ENCODE peak calls at places on chromosomes 7 and 10, in seven cellular contexts. One of them, this sample, is unnamed.

GRCh38 chr10:63241898-63242297 is 108.8 kb downstream of the NRBF2 start:
- DNase-seq in fibroblast of pulmonary artery: no peak
- DNase-seq in tibial nerve: no peak
- DNase-seq in activated T-helper 1 cell treated with anti-CD3 and anti-CD28 coated beads, Interleukin-12 subunit alpha, Interleukin-12 subunit beta, Interleukin-2, Interleukin-4 antibody, amounts not matched to agents 30 ng/mL and 10 ng/mL and 1 ng/mL, durations not matched to agents 14 hours and 24 hours and 36 hours: no peak
- DNase-seq in GM03348: no peak
- DNase-seq in fibroblast of lung: no peak
- DNase-seq in cardiac fibroblast: no peak
- DNase-seq in this sample: no peak

GRCh38 chr7:32206987-32207386 is 136.8 kb upstream of the PDE1C start:
- DNase-seq in fibroblast of pulmonary artery: peak
- DNase-seq in tibial nerve: no peak
- DNase-seq in activated T-helper 1 cell treated with anti-CD3 and anti-CD28 coated beads, Interleukin-12 subunit alpha, Interleukin-12 subunit beta, Interleukin-2, Interleukin-4 antibody, amounts not matched to agents 30 ng/mL and 10 ng/mL and 1 ng/mL, durations not matched to agents 14 hours and 24 hours and 36 hours: no peak
- DNase-seq in GM03348: peak
- DNase-seq in fibroblast of lung: peak
- DNase-seq in cardiac fibroblast: no peak
- DNase-seq in this sample: peak

GRCh38 chr7:69906309-69906995 is 308.2 kb downstream of the AUTS2 start:
- DNase-seq in fibroblast of pulmonary artery: no peak
- DNase-seq in tibial nerve: no peak
- DNase-seq in activated T-helper 1 cell treated with anti-CD3 and anti-CD28 coated beads, Interleukin-12 subunit alpha, Interleukin-12 subunit beta, Interleukin-2, Interleukin-4 antibody, amounts not matched to agents 30 ng/mL and 10 ng/mL and 1 ng/mL, durations not matched to agents 14 hours and 24 hours and 36 hours: no peak
- DNase-seq in GM03348: no peak
- DNase-seq in fibroblast of lung: peak
- DNase-seq in cardiac fibroblast: no peak
- DNase-seq in this sample: no peak

GRCh38 chr10:61471491-61471890 is 18.3 kb upstream of the TMEM26 start:
- DNase-seq in fibroblast of pulmonary artery: no peak
- DNase-seq in tibial nerve: no peak
- DNase-seq in activated T-helper 1 cell treated with anti-CD3 and anti-CD28 coated beads, Interleukin-12 subunit alpha, Interleukin-12 subunit beta, Interleukin-2, Interleukin-4 antibody, amounts not matched to agents 30 ng/mL and 10 ng/mL and 1 ng/mL, durations not matched to agents 14 hours and 24 hours and 36 hours: no peak
- DNase-seq in GM03348: no peak
- DNase-seq in fibroblast of lung: peak
- DNase-seq in cardiac fibroblast: no peak
- DNase-seq in this sample: no peak

GRCh38 chr7:91565499-91566331 is 301.5 kb downstream of the FZD1 start:
- DNase-seq in fibroblast of pulmonary artery: no peak
- DNase-seq in tibial nerve: peak
- DNase-seq in activated T-helper 1 cell treated with anti-CD3 and anti-CD28 coated beads, Interleukin-12 subunit alpha, Interleukin-12 subunit beta, Interleukin-2, Interleukin-4 antibody, amounts not matched to agents 30 ng/mL and 10 ng/mL and 1 ng/mL, durations not matched to agents 14 hours and 24 hours and 36 hours: no peak
- DNase-seq in GM03348: peak
- DNase-seq in fibroblast of lung: peak
- DNase-seq in cardiac fibroblast: no peak
- DNase-seq in this sample: peak

GRCh38 chr10:12351447-12351846 is 2.1 kb downstream of the CAMK1D start:
- DNase-seq in fibroblast of pulmonary artery: no peak
- DNase-seq in tibial nerve: no peak
- DNase-seq in activated T-helper 1 cell treated with anti-CD3 and anti-CD28 coated beads, Interleukin-12 subunit alpha, Interleukin-12 subunit beta, Interleukin-2, Interleukin-4 antibody, amounts not matched to agents 30 ng/mL and 10 ng/mL and 1 ng/mL, durations not matched to agents 14 hours and 24 hours and 36 hours: no peak
- DNase-seq in GM03348: no peak
- DNase-seq in fibroblast of lung: no peak
- DNase-seq in cardiac fibroblast: no peak
- DNase-seq in this sample: no peak

GRCh38 chr10:132876131-132876860 is 66.1 kb downstream of the CFAP46 start:
- DNase-seq in fibroblast of pulmonary artery: no peak
- DNase-seq in tibial nerve: no peak
- DNase-seq in activated T-helper 1 cell treated with anti-CD3 and anti-CD28 coated beads, Interleukin-12 subunit alpha, Interleukin-12 subunit beta, Interleukin-2, Interleukin-4 antibody, amounts not matched to agents 30 ng/mL and 10 ng/mL and 1 ng/mL, durations not matched to agents 14 hours and 24 hours and 36 hours: no peak
- DNase-seq in GM03348: no peak
- DNase-seq in fibroblast of lung: no peak
- DNase-seq in cardiac fibroblast: no peak
- DNase-seq in this sample: no peak

GRCh38 chr10:114916653-114917052 is 21.3 kb upstream of the TRUB1 start:
- DNase-seq in fibroblast of pulmonary artery: no peak
- DNase-seq in tibial nerve: no peak
- DNase-seq in activated T-helper 1 cell treated with anti-CD3 and anti-CD28 coated beads, Interleukin-12 subunit alpha, Interleukin-12 subunit beta, Interleukin-2, Interleukin-4 antibody, amounts not matched to agents 30 ng/mL and 10 ng/mL and 1 ng/mL, durations not matched to agents 14 hours and 24 hours and 36 hours: no peak
- DNase-seq in GM03348: no peak
- DNase-seq in fibroblast of lung: no peak
- DNase-seq in cardiac fibroblast: no peak
- DNase-seq in this sample: no peak

GRCh38 chr7:50329775-50330174 is 25.3 kb downstream of the IKZF1 start:
- DNase-seq in fibroblast of pulmonary artery: no peak
- DNase-seq in tibial nerve: no peak
- DNase-seq in activated T-helper 1 cell treated with anti-CD3 and anti-CD28 coated beads, Interleukin-12 subunit alpha, Interleukin-12 subunit beta, Interleukin-2, Interleukin-4 antibody, amounts not matched to agents 30 ng/mL and 10 ng/mL and 1 ng/mL, durations not matched to agents 14 hours and 24 hours and 36 hours: no peak
- DNase-seq in GM03348: no peak
- DNase-seq in fibroblast of lung: no peak
- DNase-seq in cardiac fibroblast: no peak
- DNase-seq in this sample: no peak

GRCh38 chr7:101125989-101126650 is 784 bp upstream of the SERPINE1 start:
- DNase-seq in fibroblast of pulmonary artery: peak
- DNase-seq in tibial nerve: peak
- DNase-seq in activated T-helper 1 cell treated with anti-CD3 and anti-CD28 coated beads, Interleukin-12 subunit alpha, Interleukin-12 subunit beta, Interleukin-2, Interleukin-4 antibody, amounts not matched to agents 30 ng/mL and 10 ng/mL and 1 ng/mL, durations not matched to agents 14 hours and 24 hours and 36 hours: no peak
- DNase-seq in GM03348: peak
- DNase-seq in fibroblast of lung: peak
- DNase-seq in cardiac fibroblast: peak
- DNase-seq in this sample: peak

GRCh38 chr7:89549768-89550167 is 604.5 kb upstream of the STEAP1 start:
- DNase-seq in fibroblast of pulmonary artery: no peak
- DNase-seq in tibial nerve: no peak
- DNase-seq in activated T-helper 1 cell treated with anti-CD3 and anti-CD28 coated beads, Interleukin-12 subunit alpha, Interleukin-12 subunit beta, Interleukin-2, Interleukin-4 antibody, amounts not matched to agents 30 ng/mL and 10 ng/mL and 1 ng/mL, durations not matched to agents 14 hours and 24 hours and 36 hours: no peak
- DNase-seq in GM03348: no peak
- DNase-seq in fibroblast of lung: no peak
- DNase-seq in cardiac fibroblast: no peak
- DNase-seq in this sample: no peak

GRCh38 chr7:93629291-93629801 is 54.8 kb upstream of the CALCR start:
- DNase-seq in fibroblast of pulmonary artery: peak
- DNase-seq in tibial nerve: no peak
- DNase-seq in activated T-helper 1 cell treated with anti-CD3 and anti-CD28 coated beads, Interleukin-12 subunit alpha, Interleukin-12 subunit beta, Interleukin-2, Interleukin-4 antibody, amounts not matched to agents 30 ng/mL and 10 ng/mL and 1 ng/mL, durations not matched to agents 14 hours and 24 hours and 36 hours: no peak
- DNase-seq in GM03348: no peak
- DNase-seq in fibroblast of lung: no peak
- DNase-seq in cardiac fibroblast: no peak
- DNase-seq in this sample: no peak

GRCh38 chr10:129932996-129933395 is 31.1 kb downstream of the EBF3 start:
- DNase-seq in fibroblast of pulmonary artery: no peak
- DNase-seq in tibial nerve: no peak
- DNase-seq in activated T-helper 1 cell treated with anti-CD3 and anti-CD28 coated beads, Interleukin-12 subunit alpha, Interleukin-12 subunit beta, Interleukin-2, Interleukin-4 antibody, amounts not matched to agents 30 ng/mL and 10 ng/mL and 1 ng/mL, durations not matched to agents 14 hours and 24 hours and 36 hours: no peak
- DNase-seq in GM03348: no peak
- DNase-seq in fibroblast of lung: no peak
- DNase-seq in cardiac fibroblast: no peak
- DNase-seq in this sample: no peak

GRCh38 chr7:84195295-84196006 is 862 bp upstream of the SEMA3A start:
- DNase-seq in fibroblast of pulmonary artery: no peak
- DNase-seq in tibial nerve: no peak
- DNase-seq in activated T-helper 1 cell treated with anti-CD3 and anti-CD28 coated beads, Interleukin-12 subunit alpha, Interleukin-12 subunit beta, Interleukin-2, Interleukin-4 antibody, amounts not matched to agents 30 ng/mL and 10 ng/mL and 1 ng/mL, durations not matched to agents 14 hours and 24 hours and 36 hours: no peak
- DNase-seq in GM03348: no peak
- DNase-seq in fibroblast of lung: peak
- DNase-seq in cardiac fibroblast: no peak
- DNase-seq in this sample: no peak

GRCh38 chr7:39002755-39003154 is 25.0 kb downstream of the POU6F2 start:
- DNase-seq in fibroblast of pulmonary artery: no peak
- DNase-seq in tibial nerve: no peak
- DNase-seq in activated T-helper 1 cell treated with anti-CD3 and anti-CD28 coated beads, Interleukin-12 subunit alpha, Interleukin-12 subunit beta, Interleukin-2, Interleukin-4 antibody, amounts not matched to agents 30 ng/mL and 10 ng/mL and 1 ng/mL, durations not matched to agents 14 hours and 24 hours and 36 hours: no peak
- DNase-seq in GM03348: no peak
- DNase-seq in fibroblast of lung: no peak
- DNase-seq in cardiac fibroblast: no peak
- DNase-seq in this sample: no peak

GRCh38 chr10:129344956-129345355 is 122.1 kb upstream of the MGMT start:
- DNase-seq in fibroblast of pulmonary artery: no peak
- DNase-seq in tibial nerve: no peak
- DNase-seq in activated T-helper 1 cell treated with anti-CD3 and anti-CD28 coated beads, Interleukin-12 subunit alpha, Interleukin-12 subunit beta, Interleukin-2, Interleukin-4 antibody, amounts not matched to agents 30 ng/mL and 10 ng/mL and 1 ng/mL, durations not matched to agents 14 hours and 24 hours and 36 hours: no peak
- DNase-seq in GM03348: no peak
- DNase-seq in fibroblast of lung: no peak
- DNase-seq in cardiac fibroblast: no peak
- DNase-seq in this sample: no peak